ENCODE peak calls at places on chromosomes 6 and 20, in five cellular contexts. T is SHP77; L is activated CD4-positive, alpha-beta T cell treated with anti-CD3 and anti-CD28 coated beads for 36 hours; K is skeletal muscle cell; Y is effector memory CD4-positive, alpha-beta T cell. D is an unnamed sample.

GRCh38 chr6:12992770-12993169 is 276.2 kb downstream of the PHACTR1 start:
- DNase-seq in K (no peak), Y (no peak), L (no peak), T (no peak), D (no peak)

GRCh38 chr20:45257711-45258110 is 3.3 kb upstream of the SLPI start:
- DNase-seq in L (no peak), T (no peak), Y (no peak), K (no peak), D (no peak)

GRCh38 chr6:105087571-105088211 is 92.1 kb downstream of the POPDC3 start:
- DNase-seq in L (peak; percentile 49), Y (no peak), K (no peak), T (peak; percentile 34), D (no peak)

GRCh38 chr6:1762203-1762602 is 152.5 kb downstream of the FOXC1 start:
- DNase-seq in K (no peak), Y (no peak), L (no peak), T (no peak), D (no peak)

GRCh38 chr20:33817411-33817810 is 6.3 kb downstream of the CHMP4B start:
- DNase-seq in Y (no peak), L (no peak), K (no peak), T (no peak), D (no peak)

GRCh38 chr20:33423141-33423834 is 20.3 kb downstream of the SNTA1 start:
- DNase-seq in Y (no peak), K (peak; percentile 68), L (no peak), T (no peak), D (no peak)

GRCh38 chr6:38259736-38260135 is 380.0 kb downstream of the BTBD9 start:
- DNase-seq in L (no peak), K (no peak), Y (no peak), T (no peak), D (no peak)

GRCh38 chr6:118934461-118935330 is at the start of gene MCM9:
- DNase-seq in L (peak; percentile 94), Y (peak; percentile 79), T (peak; percentile 87), K (peak; percentile 61), D (peak; percentile 85)

GRCh38 chr20:58713801-58714339 is 21.3 kb downstream of the NPEPL1 start:
- DNase-seq in Y (no peak), L (peak; percentile 3), T (no peak), K (no peak), D (no peak)

GRCh38 chr20:51687071-51687470 is 81.1 kb downstream of the ATP9A start:
- DNase-seq in K (no peak), Y (no peak), L (no peak), T (no peak), D (no peak)

D was measured in activated T-helper 1 cell treated with Interleukin-2 at 50 U/mL for 16 hours.